ENCODE peak calls at places on chromosomes 2 and 18, in four cellular contexts. One of them, this sample, is unnamed.

GRCh38 chr18:70337139-70337972 is 48.5 kb downstream of the SOCS6 start:
- DNase-seq in uterus: no peak
- DNase-seq in stimulated activated CD8-positive, alpha-beta memory T cell treated with anti-CD3 and anti-CD28 coated beads, Interleukin-15, amount 100 ng/mL, for 24 hours: no peak
- DNase-seq in AG08395: peak
- DNase-seq in this sample: no peak

GRCh38 chr2:20620696-20621365 is 30.1 kb downstream of the HS1BP3 start:
- DNase-seq in uterus: peak
- DNase-seq in stimulated activated CD8-positive, alpha-beta memory T cell treated with anti-CD3 and anti-CD28 coated beads, Interleukin-15, amount 100 ng/mL, for 24 hours: no peak
- DNase-seq in AG08395: no peak
- DNase-seq in this sample: no peak

GRCh38 chr2:116716444-116716843 is 1098.0 kb upstream of the DDX18 start:
- DNase-seq in uterus: no peak
- DNase-seq in stimulated activated CD8-positive, alpha-beta memory T cell treated with anti-CD3 and anti-CD28 coated beads, Interleukin-15, amount 100 ng/mL, for 24 hours: no peak
- DNase-seq in AG08395: no peak
- DNase-seq in this sample: no peak

GRCh38 chr2:151826737-151827157 is 1.5 kb downstream of the ARL5A start:
- DNase-seq in uterus: no peak
- DNase-seq in stimulated activated CD8-positive, alpha-beta memory T cell treated with anti-CD3 and anti-CD28 coated beads, Interleukin-15, amount 100 ng/mL, for 24 hours: no peak
- DNase-seq in AG08395: no peak
- DNase-seq in this sample: no peak

GRCh38 chr18:32380559-32380958 is 90.1 kb downstream of the GAREM1 start:
- DNase-seq in uterus: no peak
- DNase-seq in stimulated activated CD8-positive, alpha-beta memory T cell treated with anti-CD3 and anti-CD28 coated beads, Interleukin-15, amount 100 ng/mL, for 24 hours: no peak
- DNase-seq in AG08395: no peak
- DNase-seq in this sample: no peak

GRCh38 chr2:113370478-113371091 is 66.9 kb upstream of the ZNG1B start:
- DNase-seq in uterus: peak
- DNase-seq in stimulated activated CD8-positive, alpha-beta memory T cell treated with anti-CD3 and anti-CD28 coated beads, Interleukin-15, amount 100 ng/mL, for 24 hours: peak
- DNase-seq in AG08395: peak
- DNase-seq in this sample: peak

GRCh38 chr2:200931227-200931626 is 32.2 kb downstream of the ORC2 start:
- DNase-seq in uterus: no peak
- DNase-seq in stimulated activated CD8-positive, alpha-beta memory T cell treated with anti-CD3 and anti-CD28 coated beads, Interleukin-15, amount 100 ng/mL, for 24 hours: no peak
- DNase-seq in AG08395: no peak
- DNase-seq in this sample: no peak

GRCh38 chr2:158297606-158298005 is 158.9 kb downstream of the CCDC148 start:
- DNase-seq in uterus: no peak
- DNase-seq in stimulated activated CD8-positive, alpha-beta memory T cell treated with anti-CD3 and anti-CD28 coated beads, Interleukin-15, amount 100 ng/mL, for 24 hours: no peak
- DNase-seq in AG08395: peak
- DNase-seq in this sample: no peak

GRCh38 chr2:233999182-233999581 is 51.3 kb upstream of the SPP2 start:
- DNase-seq in uterus: no peak
- DNase-seq in stimulated activated CD8-positive, alpha-beta memory T cell treated with anti-CD3 and anti-CD28 coated beads, Interleukin-15, amount 100 ng/mL, for 24 hours: no peak
- DNase-seq in AG08395: no peak
- DNase-seq in this sample: no peak